ENCODE peak calls at places on chromosomes 2 and 18, in seven cellular contexts. T, L, K, N, E, B and Q are unnamed samples.

GRCh38 chr2:235127909-235128308 is 176.1 kb downstream of the SH3BP4 start:
- ATAC-seq in T (no peak), L (no peak), K (no peak), N (no peak), E (no peak), B (no peak), Q (no peak)

GRCh38 chr2:242035858-242036652 is 166.5 kb downstream of the RTP5 start:
- ATAC-seq in T (no peak), L (no peak), K (no peak), N (no peak), E (no peak), B (no peak), Q (peak)

GRCh38 chr2:136214284-136214683 is 96.3 kb upstream of the CXCR4 start:
- ATAC-seq in T (no peak), L (no peak), K (no peak), N (no peak), E (no peak), B (no peak), Q (no peak)

GRCh38 chr2:20584045-20584636 is 66.8 kb downstream of the HS1BP3 start:
- ATAC-seq in T (peak), L (no peak), K (no peak), N (peak), E (no peak), B (no peak), Q (peak)

GRCh38 chr2:172864182-172864581 is 128.5 kb downstream of the RAPGEF4 start:
- ATAC-seq in T (peak), L (no peak), K (peak), N (no peak), E (no peak), B (peak), Q (peak)

GRCh38 chr18:47899107-47899840 is 31.2 kb downstream of the SMAD2 start:
- ATAC-seq in T (no peak), L (no peak), K (no peak), N (no peak), E (no peak), B (no peak), Q (no peak)

GRCh38 chr2:1588994-1589611 is 155.2 kb downstream of the PXDN start:
- ATAC-seq in T (no peak), L (no peak), K (no peak), N (no peak), E (no peak), B (no peak), Q (no peak)

GRCh38 chr2:197037863-197038398 is 111.4 kb upstream of the PGAP1 start:
- ATAC-seq in T (no peak), L (no peak), K (no peak), N (peak), E (peak), B (peak), Q (no peak)

GRCh38 chr2:32310577-32310976 is 32.9 kb downstream of the YIPF4 start:
- ATAC-seq in T (no peak), L (no peak), K (no peak), N (no peak), E (no peak), B (no peak), Q (no peak)

GRCh38 chr2:237075749-237076599 is 9.7 kb upstream of the COPS8 start:
- ATAC-seq in T (peak), L (no peak), K (no peak), N (no peak), E (no peak), B (no peak), Q (no peak)

GRCh38 chr18:58429442-58429841 is 199.4 kb downstream of the ALPK2 start:
- ATAC-seq in T (no peak), L (no peak), K (no peak), N (no peak), E (no peak), B (no peak), Q (peak)

GRCh38 chr18:61755553-61755952 is 137.3 kb downstream of the RNF152 start:
- ATAC-seq in T (no peak), L (no peak), K (no peak), N (no peak), E (no peak), B (no peak), Q (no peak)

GRCh38 chr2:74414475-74414874 is 6.9 kb downstream of the C2orf81 start:
- ATAC-seq in T (no peak), L (no peak), K (peak), N (no peak), E (no peak), B (no peak), Q (peak)

GRCh38 chr2:28650261-28650584 is 101.4 kb upstream of the PPP1CB start:
- ATAC-seq in T (no peak), L (no peak), K (no peak), N (peak), E (no peak), B (no peak), Q (peak)

GRCh38 chr18:47627030-47627429 is 303.4 kb downstream of the SMAD2 start:
- ATAC-seq in T (no peak), L (no peak), K (no peak), N (no peak), E (no peak), B (no peak), Q (no peak)

GRCh38 chr2:239814136-239814916 is 210.8 kb downstream of the NDUFA10 start:
- ATAC-seq in T (no peak), L (no peak), K (peak), N (no peak), E (no peak), B (no peak), Q (no peak)

GRCh38 chr2:72827999-72828646 is 2.3 kb upstream of the EXOC6B start:
- ATAC-seq in T (no peak), L (no peak), K (no peak), N (peak), E (no peak), B (no peak), Q (peak)

GRCh38 chr2:135245055-135245454 is 193.0 kb downstream of the RAB3GAP1 start:
- ATAC-seq in T (no peak), L (peak), K (no peak), N (peak), E (peak), B (peak), Q (no peak)

GRCh38 chr2:109238580-109238979 is 109.6 kb downstream of the SH3RF3 start:
- ATAC-seq in T (peak), L (peak), K (peak), N (peak), E (peak), B (peak), Q (peak)

GRCh38 chr2:217954051-217954450 is 48.7 kb downstream of the TNS1 start:
- ATAC-seq in T (no peak), L (no peak), K (no peak), N (no peak), E (peak), B (no peak), Q (no peak)

GRCh38 chr2:70988151-70988550 is 6.5 kb downstream of the TEX261 start:
- ATAC-seq in T (no peak), L (no peak), K (no peak), N (no peak), E (no peak), B (no peak), Q (no peak)

GRCh38 chr2:28521663-28522062 is 25.8 kb downstream of the PLB1 start:
- ATAC-seq in T (no peak), L (no peak), K (no peak), N (no peak), E (no peak), B (no peak), Q (no peak)

GRCh38 chr2:38771632-38772031 is 6.4 kb upstream of the GEMIN6 start:
- ATAC-seq in T (no peak), L (no peak), K (no peak), N (peak), E (no peak), B (no peak), Q (no peak)

GRCh38 chr2:216920150-216920846 is 60.4 kb upstream of the TNP1 start:
- ATAC-seq in T (no peak), L (no peak), K (no peak), N (no peak), E (no peak), B (no peak), Q (no peak)

GRCh38 chr2:37585295-37585908 is 86.0 kb downstream of the CDC42EP3 start:
- ATAC-seq in T (peak), L (peak), K (peak), N (no peak), E (peak), B (no peak), Q (peak)

GRCh38 chr18:35979112-35979511 is 6.6 kb downstream of the RMP24 start:
- ATAC-seq in T (no peak), L (no peak), K (no peak), N (no peak), E (no peak), B (no peak), Q (no peak)